ENCODE peak calls at places on chromosomes 7 and 10, in five cellular contexts. H is Caco-2, N is cardiac fibroblast, F is colonic mucosa, U is fibroblast of lung. Y is an unnamed sample.

GRCh38 chr10:78199759-78200158 is 166.1 kb downstream of the RPS24 start:
- DNase-seq in H (no peak), U (no peak), F (no peak), N (no peak), Y (no peak)

GRCh38 chr7:99193527-99194214 is 14.2 kb downstream of the KPNA7 start:
- DNase-seq in F (no peak), U (peak; percentile 80), N (peak; percentile 66), H (no peak), Y (peak; percentile 16)

GRCh38 chr7:45027774-45028114 is 27.7 kb downstream of the CCM2 start:
- DNase-seq in F (no peak), N (no peak), U (no peak), H (no peak), Y (no peak)

GRCh38 chr7:98921608-98922372 is 43.5 kb downstream of the TRRAP start:
- DNase-seq in U (no peak), N (no peak), F (no peak), H (no peak), Y (no peak)

GRCh38 chr10:58335306-58336005 is 650 bp downstream of the UBE2D1 start:
- DNase-seq in N (peak; percentile 48), U (peak; percentile 42), F (peak; percentile 39), H (peak; percentile 61), Y (no peak)

GRCh38 chr7:71408276-71408675 is 276.3 kb downstream of the GALNT17 start:
- DNase-seq in N (no peak), F (no peak), U (no peak), H (no peak), Y (no peak)

GRCh38 chr10:23362069-23362830 is 17.7 kb upstream of the C10orf67 start:
- DNase-seq in N (no peak), F (no peak), U (no peak), H (no peak), Y (no peak)

GRCh38 chr10:78905015-78905939 is 163.5 kb upstream of the ZMIZ1 start:
- DNase-seq in U (no peak), N (no peak), H (no peak), F (peak; percentile 4), Y (no peak)

GRCh38 chr7:87432536-87432935 is 42.9 kb downstream of the ABCB4 start:
- DNase-seq in N (no peak), H (no peak), F (no peak), U (no peak), Y (no peak)

GRCh38 chr10:5896208-5896607 is 6.2 kb downstream of the FBH1 start:
- DNase-seq in U (no peak), N (no peak), H (no peak), F (no peak), Y (no peak)

GRCh38 chr7:105782391-105783063 is 93.9 kb downstream of the ATXN7L1 start:
- DNase-seq in U (peak; percentile 94), N (peak; percentile 87), F (no peak), H (no peak), Y (peak; percentile 71)

GRCh38 chr10:89032141-89032814 is 41.7 kb downstream of the FAS start:
- DNase-seq in H (no peak), N (peak; percentile 95), F (no peak), U (peak; percentile 86), Y (peak; percentile 58)

GRCh38 chr10:110170142-110170887 is 37.1 kb upstream of the MXI1 start:
- DNase-seq in N (no peak), F (no peak), H (no peak), U (no peak), Y (no peak)

GRCh38 chr7:39300276-39300675 is 265.9 kb upstream of the YAE1 start:
- DNase-seq in U (no peak), F (no peak), H (no peak), N (no peak), Y (no peak)

GRCh38 chr7:130890176-130891020 is 156.4 kb upstream of the KLF14 start:
- DNase-seq in N (peak; percentile 81), H (no peak), F (no peak), U (no peak), Y (peak; percentile 90)

GRCh38 chr7:130894146-130895005 is 160.4 kb upstream of the KLF14 start:
- DNase-seq in U (peak; percentile 78), H (no peak), F (no peak), N (peak; percentile 78), Y (no peak)

GRCh38 chr7:130893441-130893894 is 159.5 kb upstream of the KLF14 start:
- DNase-seq in F (no peak), H (no peak), N (peak; percentile 83), U (peak; percentile 79), Y (no peak)

GRCh38 chr7:130888468-130888867 is 154.5 kb upstream of the KLF14 start:
- DNase-seq in H (no peak), U (no peak), N (no peak), F (no peak), Y (no peak)

GRCh38 chr7:130891254-130892094 is 157.5 kb upstream of the KLF14 start:
- DNase-seq in F (no peak), U (peak; percentile 98), H (no peak), N (peak; percentile 97), Y (peak; percentile 92)
- H3K4me3 ChIP-seq in F (no peak overlapping the region), U (peak overlapping the region; percentile 21), H (no peak overlapping the region), N (peak overlapping the region; percentile 32), Y (peak overlapping the region; percentile 15)

GRCh38 chr7:101201695-101202602 is 1.1 kb upstream of the MOGAT3 start:
- DNase-seq in N (no peak), F (peak; percentile 86), H (no peak), U (no peak), Y (no peak)

GRCh38 chr7:101200862-101201599 is at the start of gene MOGAT3:
- DNase-seq in N (no peak), F (peak; percentile 95), U (no peak), H (peak; percentile 88), Y (no peak)

GRCh38 chr7:101202603-101202918 is 1.7 kb upstream of the MOGAT3 start:
- DNase-seq in U (no peak), N (no peak), H (no peak), F (no peak), Y (no peak)

GRCh38 chr7:101198476-101198875 is 2.4 kb downstream of the MOGAT3 start:
- DNase-seq in N (no peak), H (no peak), U (no peak), F (no peak), Y (no peak)

GRCh38 chr7:101200504-101200861 is 353 bp downstream of the MOGAT3 start:
- DNase-seq in N (no peak), H (no peak), F (no peak), U (no peak), Y (no peak)
- H3K4me3 ChIP-seq in N (no peak overlapping the region), H (peak overlapping the region; percentile 45), F (peak overlapping the region; percentile 32), U (no peak overlapping the region), Y (no peak overlapping the region)

GRCh38 chr7:64685091-64685490 is 19.2 kb downstream of the ZNF107 start:
- DNase-seq in F (no peak), N (no peak), H (no peak), U (no peak), Y (no peak)
- H3K4me3 ChIP-seq in F (no peak overlapping the region), N (no peak overlapping the region), H (no peak overlapping the region), U (no peak overlapping the region), Y (no peak overlapping the region)

DNA sequence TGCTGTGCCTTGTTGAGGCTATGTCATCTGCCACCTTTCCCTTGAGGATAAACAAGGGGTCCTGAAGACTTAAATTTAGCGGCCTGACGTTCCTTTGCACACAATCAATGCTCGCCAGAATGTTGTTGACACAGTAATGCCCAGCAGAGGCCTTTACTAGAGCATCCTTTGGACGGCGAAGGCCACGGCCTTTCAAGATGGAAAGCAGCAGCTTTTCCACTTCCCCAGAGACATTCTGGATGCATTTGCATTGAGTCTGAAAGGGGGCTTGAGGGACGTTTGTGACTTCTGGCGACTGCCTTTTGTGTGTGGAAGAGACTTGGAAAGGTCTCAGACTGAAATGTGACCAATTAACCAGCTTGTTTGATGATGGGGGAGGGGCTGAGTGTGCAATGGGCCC is 52.5 kb downstream of the VWA2 start:
- DNase-seq in F (no peak), H (no peak), U (no peak), N (no peak), Y (no peak)
- H3K4me3 ChIP-seq in F (no peak overlapping the region), H (no peak overlapping the region), U (no peak overlapping the region), N (no peak overlapping the region), Y (no peak overlapping the region)

DNA sequence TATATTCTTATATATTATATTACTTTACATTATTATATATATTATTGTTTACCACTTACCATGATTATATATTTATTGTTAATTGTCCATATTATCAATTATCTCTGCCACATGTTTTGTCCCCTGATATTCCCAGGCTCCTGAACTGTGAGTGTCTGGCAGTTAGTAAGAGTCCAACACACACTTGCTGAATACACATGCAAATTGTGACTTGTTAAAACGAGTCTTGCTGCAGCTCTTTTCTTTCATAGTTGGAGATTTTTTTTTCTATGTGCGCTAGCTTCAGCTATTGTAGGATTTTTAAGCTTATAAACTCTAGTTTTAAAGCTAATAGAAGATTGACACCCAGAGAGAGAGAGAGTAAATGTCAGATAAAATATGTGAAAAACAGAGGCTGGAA is 207.8 kb upstream of the FAM3C start:
- DNase-seq in F (no peak), H (no peak), U (no peak), N (no peak), Y (no peak)
- H3K4me3 ChIP-seq in F (no peak overlapping the region), H (no peak overlapping the region), U (no peak overlapping the region), N (no peak overlapping the region), Y (no peak overlapping the region)